ENCODE peak calls at places on chromosomes 3 and 15, in six cellular contexts. U, C, W, S, X and L are unnamed samples.

GRCh38 chr3:159455741-159456181 is 532.9 kb upstream of the IL12A start:
- DNase-seq in U (no peak), C (no peak), W (no peak), S (no peak), X (no peak), L (no peak)

GRCh38 chr15:37893309-37893708 is 41.1 kb upstream of the TMCO5A start:
- DNase-seq in U (no peak), C (no peak), W (no peak), S (no peak), X (no peak), L (peak; percentile 45)

GRCh38 chr15:58432421-58432820 is 630 bp downstream of the LIPC start:
- DNase-seq in U (no peak), C (no peak), W (no peak), S (no peak), X (no peak), L (no peak)

GRCh38 chr15:77838061-77838460 is 205.3 kb upstream of the LINGO1 start:
- DNase-seq in U (no peak), C (no peak), W (no peak), S (no peak), X (no peak), L (no peak)

GRCh38 chr3:97201814-97202213 is 387.4 kb downstream of the EPHA6 start:
- DNase-seq in U (no peak), C (no peak), W (no peak), S (no peak), X (no peak), L (no peak)

GRCh38 chr15:81575436-81576123 is 201.6 kb upstream of the TMC3 start:
- DNase-seq in U (peak; percentile 34), C (no peak), W (no peak), S (no peak), X (peak; percentile 34), L (no peak)

GRCh38 chr3:31041161-31041978 is 146.9 kb upstream of the GADL1 start:
- DNase-seq in U (no peak), C (no peak), W (no peak), S (peak; percentile 40), X (no peak), L (no peak)

GRCh38 chr15:101066501-101067408 is 147.6 kb downstream of the LRRK1 start:
- DNase-seq in U (no peak), C (no peak), W (no peak), S (no peak), X (no peak), L (no peak)

GRCh38 chr15:69080203-69080957 is 65.9 kb downstream of the NOX5 start:
- DNase-seq in U (peak; percentile 67), C (no peak), W (no peak), S (no peak), X (peak; percentile 57), L (no peak)

GRCh38 chr3:181699171-181699903 is 12.4 kb upstream of the SOX2 start:
- DNase-seq in U (peak; percentile 91), C (no peak), W (no peak), S (no peak), X (peak; percentile 83), L (no peak)

GRCh38 chr3:108130705-108131104 is 39.9 kb upstream of the CD47 start:
- DNase-seq in U (no peak), C (no peak), W (no peak), S (no peak), X (no peak), L (no peak)

GRCh38 chr15:33807665-33808064 is 160.6 kb upstream of the CHRM5 start:
- DNase-seq in U (no peak), C (no peak), W (no peak), S (no peak), X (no peak), L (no peak)

GRCh38 chr3:196501316-196502064 is 2.1 kb downstream of the RNF168 start:
- DNase-seq in U (peak; percentile 36), C (peak; percentile 12), W (peak; percentile 38), S (no peak), X (no peak), L (no peak)

GRCh38 chr15:85689729-85690128 is 105.0 kb downstream of the KLHL25 start:
- DNase-seq in U (no peak), C (peak; percentile 56), W (peak; percentile 70), S (no peak), X (no peak), L (peak; percentile 54)

GRCh38 chr15:80635953-80636352 is 59.2 kb upstream of the ABHD17C start:
- DNase-seq in U (no peak), C (no peak), W (no peak), S (no peak), X (no peak), L (no peak)

GRCh38 chr3:64642327-64643151 is 45.3 kb downstream of the ADAMTS9 start:
- DNase-seq in U (peak; percentile 1), C (peak; percentile 21), W (no peak), S (no peak), X (peak; percentile 35), L (no peak)

GRCh38 chr15:65918357-65918920 is 49.1 kb downstream of the RAB11A start:
- DNase-seq in U (no peak), C (no peak), W (peak; percentile 14), S (no peak), X (no peak), L (no peak)

GRCh38 chr3:13564751-13565560 is 16.0 kb downstream of the FBLN2 start:
- DNase-seq in U (no peak), C (no peak), W (no peak), S (no peak), X (no peak), L (no peak)